ENCODE peak calls at places on chromosomes 1 and 21, in four cellular contexts. O is cardiac muscle cell, W is IMR-90, U is body of pancreas. L is an unnamed sample.

GRCh38 chr21:43978060-43978459 is 34.0 kb upstream of the TRAPPC10 start:
- DNase-seq in O (no peak), W (no peak), U (no peak), L (no peak)

GRCh38 chr1:93143136-93143535 is 37.1 kb downstream of the TMED5 start:
- DNase-seq in O (no peak), W (no peak), U (no peak), L (peak)

GRCh38 chr1:152986578-152986977 is 2.7 kb downstream of the SPRR1A start:
- DNase-seq in O (no peak), W (no peak), U (no peak), L (no peak)

GRCh38 chr1:4836574-4836973 is 182.2 kb downstream of the AJAP1 start:
- DNase-seq in O (no peak), W (no peak), U (no peak), L (no peak)

GRCh38 chr1:147207192-147207591 is 17.9 kb downstream of the FMO5 start:
- DNase-seq in O (no peak), W (no peak), U (no peak), L (no peak)

GRCh38 chr1:240190881-240191385 is 99.2 kb downstream of the FMN2 start:
- DNase-seq in O (peak), W (peak), U (no peak), L (peak)

GRCh38 chr1:56508523-56508983 is 70.8 kb downstream of the PLPP3 start:
- DNase-seq in O (no peak), W (peak), U (peak), L (peak)

GRCh38 chr1:199691540-199691939 is 336.0 kb upstream of the NR5A2 start:
- DNase-seq in O (no peak), W (peak), U (no peak), L (peak)

GRCh38 chr1:13702425-13703127 is 2.6 kb downstream of the PRDM2 start:
- DNase-seq in O (no peak), W (no peak), U (no peak), L (no peak)

GRCh38 chr1:17272641-17273040 is 23.7 kb downstream of the PADI3 start:
- DNase-seq in O (no peak), W (no peak), U (no peak), L (no peak)

GRCh38 chr1:65059930-65060538 is 88.0 kb upstream of the AK4 start:
- DNase-seq in O (peak), W (peak), U (no peak), L (peak)

GRCh38 chr1:215631489-215631888 is 64.4 kb downstream of the KCTD3 start:
- DNase-seq in O (no peak), W (peak), U (peak), L (peak)

GRCh38 chr1:66383168-66383567 is 150.8 kb upstream of the SGIP1 start:
- DNase-seq in O (no peak), W (peak), U (no peak), L (no peak)

GRCh38 chr1:7298749-7299151 is 472.3 kb upstream of the VAMP3 start:
- DNase-seq in O (no peak), W (peak), U (no peak), L (peak)

GRCh38 chr1:3068400-3069361 is at the start of gene PRDM16:
- DNase-seq in O (peak), W (peak), U (peak), L (peak)

GRCh38 chr1:42258218-42258617 is 76.8 kb downstream of the FOXJ3 start:
- DNase-seq in O (no peak), W (no peak), U (no peak), L (no peak)

GRCh38 chr1:114009393-114009792 is 30.1 kb downstream of the OLFML3 start:
- DNase-seq in O (no peak), W (peak), U (no peak), L (peak)

DNA sequence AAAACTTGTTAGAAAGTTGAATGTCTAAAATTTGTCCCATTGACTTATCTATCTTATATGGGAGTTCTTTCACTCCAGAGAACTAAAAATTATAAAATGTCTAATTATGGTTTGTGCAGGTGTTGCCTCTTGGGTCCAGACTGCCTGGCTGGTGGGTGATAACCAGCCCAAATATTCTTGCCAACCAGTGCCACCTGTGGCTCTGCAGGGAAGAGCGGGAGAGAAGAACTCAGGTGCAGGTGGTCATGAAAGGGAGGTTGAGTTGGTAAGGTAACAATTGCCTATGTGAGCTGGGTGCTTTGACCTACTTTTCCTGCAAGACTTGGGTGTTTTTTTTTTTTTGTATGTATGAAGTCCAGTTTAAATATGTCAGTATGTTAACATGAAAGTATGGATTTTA is 10.2 kb downstream of the RPS6KC1 start:
- DNase-seq in O (no peak), W (no peak), U (no peak), L (no peak)
- TF ChIP-seq CTCF in O (no peak), W (no peak), U (no peak), L (no peak)

GRCh38 chr1:25196830-25197229 is 35.5 kb downstream of the SYF2 start:
- DNase-seq in O (no peak), W (no peak), U (no peak), L (no peak)

GRCh38 chr1:25199876-25200620 is 32.3 kb downstream of the SYF2 start:
- DNase-seq in O (peak), W (no peak), U (no peak), L (no peak)

GRCh38 chr1:25197982-25198681 is 34.2 kb downstream of the SYF2 start:
- DNase-seq in O (no peak), W (no peak), U (no peak), L (peak)

GRCh38 chr1:25197235-25197930 is 34.9 kb downstream of the SYF2 start:
- DNase-seq in O (no peak), W (no peak), U (no peak), L (no peak)

GRCh38 chr1:25198731-25199231 is 33.5 kb downstream of the SYF2 start:
- DNase-seq in O (peak), W (no peak), U (peak), L (no peak)
- TF ChIP-seq CTCF in O (no peak), W (no peak), U (no peak), L (no peak)

DNA sequence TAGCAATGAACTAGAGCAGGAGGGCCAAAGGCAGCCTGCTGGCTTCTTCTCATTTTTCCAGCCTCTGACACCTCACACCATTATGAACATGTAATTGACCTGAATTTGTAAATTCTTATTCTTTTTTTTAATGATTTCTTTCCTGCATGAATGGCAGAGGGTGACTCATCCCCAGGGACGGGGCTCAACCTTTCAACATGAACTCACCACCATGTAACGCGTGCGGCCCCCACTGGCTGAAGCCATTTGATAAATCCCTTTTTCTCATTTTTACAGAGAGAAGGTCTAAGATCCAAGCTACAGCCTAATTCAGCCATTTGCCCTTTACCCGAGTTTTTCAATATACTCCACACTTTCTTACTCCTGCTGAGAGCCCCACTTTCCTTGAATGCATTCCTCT is 9.3 kb upstream of the ETS2 start:
- DNase-seq in O (no peak), W (peak), U (no peak), L (no peak)
- TF ChIP-seq CTCF in O (no peak), W (peak), U (no peak), L (no peak)

GRCh38 chr1:182806015-182806678 is 16.6 kb downstream of the NPL start:
- DNase-seq in O (peak), W (no peak), U (peak), L (no peak)
- TF ChIP-seq CTCF in O (no peak), W (no peak), U (no peak), L (peak)

GRCh38 chr1:154104433-154105082 is 50.3 kb downstream of the NUP210L start:
- DNase-seq in O (no peak), W (no peak), U (no peak), L (no peak)
- TF ChIP-seq CTCF in O (no peak), W (no peak), U (no peak), L (no peak)

DNA sequence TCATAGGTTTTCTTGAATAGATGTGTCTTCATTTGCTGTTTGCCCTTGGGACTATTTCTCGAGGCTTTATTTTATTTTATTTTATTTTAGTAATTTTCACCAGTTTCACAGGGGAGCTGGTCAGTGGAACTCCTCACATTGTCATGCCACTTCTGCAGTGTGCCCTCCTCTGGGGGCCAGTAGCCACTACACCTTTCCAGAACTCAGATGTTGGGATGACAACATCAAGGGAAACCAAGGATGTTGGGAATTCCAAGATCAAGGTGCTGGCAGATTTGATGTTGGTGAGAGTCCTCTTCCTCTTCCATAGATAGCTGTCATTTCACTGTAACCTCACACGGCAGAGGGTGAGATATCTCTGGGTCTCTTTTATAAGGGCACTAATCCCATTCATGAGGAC is 35.5 kb downstream of the SLC26A9 start:
- DNase-seq in O (peak), W (peak), U (peak), L (peak)
- TF ChIP-seq CTCF in O (peak), W (peak), U (peak), L (peak)

GRCh38 chr1:32470991-32471694 is 6.3 kb downstream of the ZBTB8B start:
- DNase-seq in O (peak), W (no peak), U (peak), L (no peak)
- TF ChIP-seq CTCF in O (peak), W (no peak), U (peak), L (no peak)

DNA sequence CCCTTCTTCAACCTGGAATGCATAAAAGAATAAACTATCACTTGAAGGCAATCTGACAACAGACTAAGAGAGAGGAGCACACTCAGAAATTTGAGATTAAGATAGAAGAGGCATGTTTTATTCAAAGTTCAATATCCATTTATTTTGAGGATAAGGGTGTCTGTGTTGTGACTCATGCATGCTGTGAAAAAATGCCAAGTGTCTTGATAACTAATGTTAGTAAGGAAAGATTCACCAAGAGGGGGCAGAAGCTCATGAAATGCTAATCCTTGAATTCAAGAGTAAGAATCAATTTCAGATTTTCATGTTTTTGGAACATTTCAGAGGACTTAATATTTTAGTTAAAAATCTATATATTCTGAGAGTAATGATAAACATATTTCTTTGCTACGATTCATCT is 94.0 kb downstream of the IFI44 start:
- DNase-seq in O (no peak), W (peak), U (no peak), L (peak)
- TF ChIP-seq CTCF in O (peak), W (peak), U (no peak), L (no peak)

L was measured in bronchial epithelial cell.